ENCODE peak calls at places on chromosomes 4 and X, in four cellular contexts. X is choroid plexus epithelial cell, P is cardiac muscle cell, V is fibroblast of the aortic adventitia. K is an unnamed sample.

GRCh38 chr4:85362550-85362949 is 112.4 kb upstream of the ARHGAP24 start:
- DNase-seq in V (no peak), X (no peak), P (no peak), K (no peak)

GRCh38 chrX:154489182-154489581 is 1.2 kb downstream of the SLC10A3 start:
- DNase-seq in V (no peak), X (no peak), P (no peak), K (no peak)

GRCh38 chr4:8409271-8410065 is 31.1 kb downstream of the ACOX3 start:
- DNase-seq in X (no peak), V (peak), P (peak), K (peak)

GRCh38 chrX:8043121-8043520 is 115.9 kb upstream of the PNPLA4 start:
- DNase-seq in X (no peak), P (no peak), V (no peak), K (no peak)

GRCh38 chr4:153075256-153075630 is 129.0 kb upstream of the TRIM2 start:
- DNase-seq in X (no peak), V (no peak), P (no peak), K (no peak)

GRCh38 chr4:142130636-142131035 is 494.3 kb downstream of the IL15 start:
- DNase-seq in V (no peak), P (no peak), X (no peak), K (no peak)

GRCh38 chrX:114344756-114345155 is 239.1 kb upstream of the HTR2C start:
- DNase-seq in P (peak), V (peak), X (peak), K (peak)

GRCh38 chr4:1010522-1011021 is 854 bp upstream of the FGFRL1 start:
- DNase-seq in P (peak), X (peak), V (peak), K (peak)

GRCh38 chr4:71070015-71070414 is 76.6 kb downstream of the DCK start:
- DNase-seq in P (no peak), X (no peak), V (no peak), K (no peak)

GRCh38 chr4:107125496-107125895 is 89.4 kb upstream of the DKK2 start:
- DNase-seq in V (no peak), P (no peak), X (no peak), K (peak)

GRCh38 chrX:147550217-147550616 is 361.5 kb upstream of the FMR1 start:
- DNase-seq in V (no peak), P (no peak), X (no peak), K (no peak)

GRCh38 chr4:141193516-141193915 is 27.2 kb upstream of the ZNF330 start:
- DNase-seq in V (no peak), X (no peak), P (no peak), K (no peak)

GRCh38 chr4:135508006-135508714 is 1306.6 kb upstream of the PABPC4L start:
- DNase-seq in P (peak), X (peak), V (peak), K (no peak)

GRCh38 chrX:24019448-24019847 is 7.5 kb downstream of the KLHL15 start:
- DNase-seq in P (no peak), X (peak), V (no peak), K (no peak)

GRCh38 chrX:314781-315595 is 3.6 kb downstream of the GTPBP6 start:
- DNase-seq in V (no peak), P (no peak), X (no peak), K (no peak)

GRCh38 chrX:28135378-28136047 is 154.3 kb upstream of the DCAF8L1 start:
- DNase-seq in P (peak), X (peak), V (no peak), K (no peak)

GRCh38 chrX:133859336-133859735 is 126.1 kb downstream of the GPC3 start:
- DNase-seq in V (no peak), P (no peak), X (no peak), K (no peak)
- TF ChIP-seq CTCF in V (no peak), P (no peak), X (no peak), K (no peak)

DNA sequence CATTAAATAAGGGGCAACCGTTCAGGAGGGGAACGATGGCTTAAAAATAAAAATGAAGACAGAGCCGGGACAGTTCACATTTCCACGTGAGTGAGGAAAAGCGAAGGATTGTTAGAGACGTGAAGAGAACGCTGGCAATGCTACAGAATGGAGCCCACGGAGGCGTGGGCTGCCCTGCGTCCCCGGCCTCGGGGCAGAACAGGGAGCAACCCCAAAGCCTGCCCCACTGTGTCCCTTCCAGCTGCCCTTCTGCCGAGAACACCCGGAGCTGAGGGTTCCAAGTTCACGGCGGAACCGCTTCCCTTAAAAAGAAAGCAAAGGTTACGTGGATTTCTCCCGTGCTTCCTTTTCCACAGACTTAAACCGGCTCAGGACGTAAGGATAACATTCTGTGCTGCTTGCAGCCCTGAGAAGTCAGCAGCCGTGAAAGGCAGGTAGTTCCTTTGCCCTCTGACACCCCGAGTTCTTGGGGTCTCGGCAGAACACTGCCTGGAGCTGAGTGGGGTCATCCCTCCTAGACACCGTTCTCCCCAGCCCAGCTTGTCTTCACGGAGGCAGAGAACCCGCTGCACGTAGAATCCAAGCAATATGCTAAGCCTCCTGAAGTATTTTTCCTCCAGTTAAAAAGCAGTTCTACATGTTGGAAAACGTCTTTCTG is 14.2 kb downstream of the DHRSX start:
- DNase-seq in X (no peak), V (no peak), P (no peak), K (no peak)
- H3K4me3 ChIP-seq in X (no peak), V (no peak), P (no peak), K (no peak)

DNA sequence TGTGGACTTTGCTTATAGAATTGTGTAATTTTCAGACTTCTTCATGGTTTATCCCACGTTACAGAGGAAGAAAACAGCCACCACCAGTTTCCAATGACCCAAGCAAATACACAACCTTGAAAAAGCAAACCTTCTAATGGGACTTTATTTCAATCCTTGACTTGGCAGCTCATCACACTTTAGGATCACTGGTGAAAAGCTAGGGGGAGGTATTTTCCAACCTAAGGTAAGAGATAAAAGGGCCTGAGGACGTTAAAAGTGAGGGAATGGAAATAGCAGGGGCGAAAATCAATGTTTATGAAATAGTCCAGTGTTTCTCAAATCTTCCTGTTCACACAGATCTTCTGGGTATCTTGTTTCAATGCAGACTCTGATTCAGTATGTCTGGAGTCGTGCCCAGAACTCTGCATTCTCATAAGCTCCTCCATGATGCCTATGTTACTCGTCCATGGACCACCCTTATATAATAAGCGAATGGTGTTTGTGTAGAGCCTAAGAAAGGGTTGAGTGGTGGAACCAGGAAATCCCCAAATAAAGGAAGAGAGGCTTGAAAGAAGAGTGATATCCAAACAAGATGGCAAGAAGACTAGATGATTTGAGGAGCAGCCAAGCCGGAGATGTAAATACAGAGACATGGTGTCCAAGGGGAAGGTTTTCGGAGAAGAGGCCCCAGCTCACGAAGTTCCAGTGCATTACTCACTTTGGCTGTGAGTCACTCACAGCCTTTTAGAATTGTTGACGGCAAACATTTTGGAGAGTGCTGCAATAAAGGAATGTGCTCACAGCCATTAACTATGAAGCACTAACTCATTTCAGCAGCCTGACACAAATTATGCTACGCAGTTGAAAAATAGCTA is 215.6 kb upstream of the PPARGC1A start:
- DNase-seq in V (peak), X (peak), P (peak), K (peak)
- TF ChIP-seq CTCF in V (no peak), X (peak), P (no peak), K (no peak)

DNA sequence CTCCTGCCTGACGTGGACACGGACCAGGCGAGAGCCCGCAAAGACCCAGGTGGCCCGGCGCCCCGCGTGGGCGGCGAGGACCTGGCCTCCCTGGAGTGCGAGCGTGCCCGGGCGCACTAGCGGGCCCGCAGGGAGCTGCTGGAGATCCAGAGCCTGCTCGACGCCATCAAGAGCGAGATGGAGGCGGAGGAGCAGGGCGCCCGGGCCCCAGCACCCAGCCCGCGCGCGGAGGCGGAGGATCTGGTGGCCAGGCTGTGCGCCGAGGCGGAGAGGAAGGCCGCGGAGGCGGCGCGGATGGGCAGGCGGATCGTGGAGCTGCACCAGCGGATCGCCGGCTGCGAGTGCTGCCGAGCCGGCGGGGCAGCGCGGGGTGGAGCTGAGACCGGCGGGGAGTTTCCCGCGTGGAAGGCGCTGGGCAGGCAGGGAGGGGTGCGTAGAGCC is 18.2 kb downstream of the MRFAP1 start:
- DNase-seq in X (peak), P (peak), V (no peak), K (peak)
- H3K4me3 ChIP-seq in X (peak), P (no peak), V (peak), K (peak)